ENCODE peak calls at places on chromosomes 12 and 14, in four cellular contexts. J, L, F and M are unnamed samples.

GRCh38 chr12:26870491-26871419 is 37.8 kb upstream of the ITPR2 start:
- DNase-seq in J (no peak), L (no peak), F (peak), M (peak)

GRCh38 chr12:119363490-119363889 is 29.0 kb downstream of the CCDC60 start:
- DNase-seq in J (peak), L (no peak), F (no peak), M (no peak)

GRCh38 chr12:26124491-26125450 is at the start of gene BHLHE41:
- DNase-seq in J (peak), L (no peak), F (peak), M (peak)

GRCh38 chr12:5900533-5901255 is 44.4 kb downstream of the ANO2 start:
- DNase-seq in J (no peak), L (no peak), F (no peak), M (no peak)

GRCh38 chr12:69405466-69405865 is 45.9 kb downstream of the YEATS4 start:
- DNase-seq in J (no peak), L (peak), F (no peak), M (no peak)

GRCh38 chr14:88551936-88552565 is 2.8 kb downstream of the PTPN21 start:
- DNase-seq in J (peak), L (no peak), F (peak), M (peak)

GRCh38 chr12:64779349-64779974 is 20.3 kb upstream of the GNS start:
- DNase-seq in J (peak), L (no peak), F (no peak), M (no peak)

GRCh38 chr14:94485944-94486841 is 10.2 kb upstream of the SERPINA9 start:
- DNase-seq in J (peak), L (peak), F (peak), M (peak)

GRCh38 chr12:13307143-13307831 is 110.8 kb downstream of the EMP1 start:
- DNase-seq in J (no peak), L (no peak), F (no peak), M (no peak)

GRCh38 chr12:94721173-94721572 is 70.8 kb upstream of the TMCC3 start:
- DNase-seq in J (no peak), L (no peak), F (no peak), M (no peak)

GRCh38 chr12:977163-977562 is 13.9 kb upstream of the ERC1 start:
- DNase-seq in J (no peak), L (no peak), F (no peak), M (no peak)
- TF ChIP-seq CTCF in J (no peak), L (no peak), F (no peak), M (no peak)

DNA sequence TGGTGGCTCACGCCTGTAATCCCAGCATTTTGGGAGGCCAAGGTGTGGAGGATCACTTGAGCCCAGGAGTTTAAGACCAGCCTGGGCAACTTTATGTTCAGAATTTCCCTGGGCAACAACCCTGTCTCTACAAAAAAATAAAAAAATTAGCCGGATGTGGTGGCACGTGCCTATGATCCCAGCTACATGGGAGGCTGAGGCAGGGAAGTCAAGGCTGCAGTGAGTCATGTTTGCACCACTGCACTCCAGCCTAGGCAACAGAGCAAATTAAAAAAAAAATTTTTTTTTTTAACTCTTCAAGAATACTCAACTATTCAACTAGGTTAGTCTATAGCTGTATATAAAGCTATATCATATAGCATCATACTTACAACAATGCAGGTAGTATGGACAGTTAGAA is 113.0 kb downstream of the RALGAPA1 start:
- DNase-seq in J (no peak), L (no peak), F (no peak), M (no peak)
- TF ChIP-seq CTCF in J (no peak), L (no peak), F (no peak), M (no peak)

GRCh38 chr12:7219599-7220243 is 30.2 kb downstream of the PEX5 start:
- DNase-seq in J (peak), L (peak), F (peak), M (peak)
- TF ChIP-seq CTCF in J (peak), L (peak), F (peak), M (peak)

DNA sequence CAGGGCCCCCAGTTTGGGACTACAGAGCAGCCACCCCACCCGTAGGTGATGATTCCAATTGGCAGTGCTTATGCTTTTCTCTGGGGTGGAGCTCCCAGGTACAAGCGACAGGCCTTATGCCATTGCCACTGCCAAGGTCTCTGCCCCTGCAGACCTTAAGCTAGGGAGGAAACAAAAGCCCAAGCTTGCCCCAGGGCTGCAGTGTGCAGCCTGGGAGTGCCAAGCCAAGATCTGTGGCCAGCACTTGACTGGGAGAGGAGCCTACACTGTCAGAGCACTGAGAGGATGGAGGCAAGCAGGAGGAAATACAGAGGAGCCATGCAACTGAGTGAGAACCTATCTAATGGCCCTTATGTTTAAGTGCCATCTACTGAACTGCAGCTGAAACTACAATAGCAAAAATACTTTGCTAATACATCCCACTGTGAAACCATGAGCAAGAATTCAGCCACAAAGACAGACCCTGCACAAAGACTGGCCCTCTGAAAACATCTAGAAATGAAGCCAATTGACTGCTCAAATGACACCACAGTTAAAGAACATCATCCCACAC is 17.7 kb upstream of the ASCL1 start:
- DNase-seq in J (no peak), L (no peak), F (no peak), M (no peak)
- TF ChIP-seq CTCF in J (peak), L (no peak), F (no peak), M (peak)

GRCh38 chr14:69345402-69345801 is 52.7 kb downstream of the ERH start:
- DNase-seq in J (peak), L (no peak), F (no peak), M (no peak)

GRCh38 chr14:69339426-69339825 is 58.7 kb downstream of the ERH start:
- DNase-seq in J (no peak), L (no peak), F (no peak), M (no peak)

GRCh38 chr14:69346710-69347109 is 51.4 kb downstream of the ERH start:
- DNase-seq in J (peak), L (no peak), F (no peak), M (peak)

GRCh38 chr14:69342928-69343525 is 55.1 kb downstream of the ERH start:
- DNase-seq in J (no peak), L (no peak), F (no peak), M (peak)

DNA sequence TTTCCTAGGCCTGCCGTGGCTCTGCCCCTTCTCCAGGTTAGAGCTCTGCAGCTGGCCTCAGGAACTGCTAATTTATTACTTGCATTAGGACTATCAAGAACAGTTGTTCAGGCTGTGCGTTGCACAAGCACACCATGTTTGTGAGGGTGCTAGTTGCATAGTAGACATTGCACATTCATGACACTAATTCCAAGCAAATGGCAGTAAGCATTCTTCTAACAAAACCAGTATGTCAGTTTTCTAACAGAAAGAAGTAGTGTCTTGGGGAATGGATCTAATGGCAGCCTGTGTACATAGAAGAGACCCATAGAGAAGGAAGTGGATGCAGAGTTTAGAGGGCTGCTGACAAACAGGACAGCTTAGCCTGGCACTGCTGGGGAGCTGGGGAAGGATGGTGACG is 53.9 kb downstream of the ERH start:
- DNase-seq in J (no peak), L (no peak), F (no peak), M (no peak)
- TF ChIP-seq CTCF in J (no peak), L (no peak), F (no peak), M (no peak)